ENCODE peak calls at places on chromosomes 5 and 9, in ten cellular contexts. O is suprapubic skin; J is heart right ventricle; T is lung; G is CD8-positive, alpha-beta T cell; Y is AG04450; Q is right lobe of liver; A is tibial artery; Z is adrenal gland; N is neural progenitor cell. R is an unnamed sample.
A peak's percentile ranks its signal among the peaks of the same experiment; 100 is the strongest.

GRCh38 chr5:179060116-179061008 is at the start of gene ZNF354C:
- DNase-seq in G (peak; percentile 85), Y (peak; percentile 74), N (peak; percentile 94), A (peak; percentile 87), Z (peak; percentile 86), Q (peak; percentile 90), J (peak; percentile 93), T (peak; percentile 89), O (peak; percentile 96), R (peak; percentile 93)

GRCh38 chr5:123512631-123513461 is 869 bp downstream of the CSNK1G3 start:
- DNase-seq in T (peak; percentile 30), Z (peak; percentile 39), J (peak; percentile 43), O (peak; percentile 83), G (peak; percentile 26), Y (no peak), N (peak; percentile 56), A (no peak), Q (peak; percentile 62), R (peak; percentile 51)

GRCh38 chr9:972512-973294 is 3.8 kb upstream of the DMRT3 start:
- DNase-seq in Z (no peak), A (no peak), Y (no peak), N (peak; percentile 47), J (no peak), T (no peak), G (no peak), Q (no peak), O (no peak), R (no peak)

GRCh38 chr9:138075496-138075895 is 197.9 kb downstream of the CACNA1B start:
- DNase-seq in Q (no peak), A (no peak), J (no peak), Z (no peak), Y (no peak), G (no peak), T (no peak), N (no peak), O (peak; percentile 58), R (no peak)

GRCh38 chr5:179793470-179794139 is at the start of gene LTC4S:
- DNase-seq in A (peak; percentile 91), J (peak; percentile 84), O (peak; percentile 90), G (peak; percentile 62), N (no peak), T (peak; percentile 77), Y (no peak), Z (peak; percentile 68), Q (peak; percentile 74), R (peak; percentile 86)

GRCh38 chr5:113364466-113364865 is 70.3 kb downstream of the TSSK1B start:
- DNase-seq in O (no peak), Q (no peak), J (no peak), T (no peak), G (no peak), Y (no peak), N (no peak), A (no peak), Z (no peak), R (no peak)

GRCh38 chr9:92983984-92984589 is 36.8 kb downstream of the FGD3 start:
- DNase-seq in G (no peak), T (no peak), Z (no peak), Y (no peak), O (no peak), N (peak; percentile 50), J (no peak), Q (no peak), A (no peak), R (no peak)

GRCh38 chr9:130276121-130276520 is 10.6 kb downstream of the HMCN2 start:
- DNase-seq in O (no peak), Z (no peak), Y (peak; percentile 29), J (no peak), N (no peak), T (no peak), G (no peak), A (no peak), Q (no peak), R (no peak)

GRCh38 chr9:121281614-121282291 is 13.8 kb downstream of the GSN start:
- DNase-seq in T (peak; percentile 92), G (no peak), O (peak; percentile 87), A (peak; percentile 82), N (no peak), J (peak; percentile 90), Z (peak; percentile 87), Q (peak; percentile 63), Y (no peak), R (peak; percentile 43)

GRCh38 chr9:121283856-121284732 is 16.1 kb downstream of the GSN start:
- DNase-seq in A (no peak), Z (no peak), Y (no peak), G (no peak), T (no peak), O (peak; percentile 69), Q (no peak), J (no peak), N (peak; percentile 67), R (no peak)

GRCh38 chr9:121282309-121283071 is 14.5 kb downstream of the GSN start:
- DNase-seq in O (peak; percentile 91), N (no peak), G (no peak), J (no peak), Q (peak; percentile 42), A (peak; percentile 79), Z (peak; percentile 56), Y (no peak), T (peak; percentile 48), R (peak; percentile 38)

GRCh38 chr9:121284733-121285451 is 16.9 kb downstream of the GSN start:
- DNase-seq in O (peak; percentile 81), Z (no peak), T (no peak), Y (no peak), A (peak; percentile 66), G (no peak), N (no peak), J (peak; percentile 12), Q (peak; percentile 29), R (no peak)

GRCh38 chr9:121283072-121283398 is 15.1 kb downstream of the GSN start:
- DNase-seq in Z (no peak), Q (no peak), N (no peak), A (no peak), T (no peak), G (no peak), J (no peak), O (peak; percentile 56), Y (no peak), R (no peak)
- H3K27me3 ChIP-seq in Z (no peaks in the 10 kb centered on the region), Q (no peaks in the 10 kb centered on the region), N (peaks cover 59% of the 10 kb centered on the region), A (no peaks in the 10 kb centered on the region), T (no peaks in the 10 kb centered on the region), G (no peaks in the 10 kb centered on the region), J (no peaks in the 10 kb centered on the region), O (no peaks in the 10 kb centered on the region), Y (no peaks in the 10 kb centered on the region), R (no peaks in the 10 kb centered on the region)

GRCh38 chr5:151619812-151620462 is 28.8 kb upstream of the FAT2 start:
- DNase-seq in O (no peak), N (peak; percentile 82), Z (no peak), T (no peak), Q (no peak), G (no peak), A (no peak), J (no peak), Y (no peak), R (no peak)

GRCh38 chr5:151617841-151618710 is 26.9 kb upstream of the FAT2 start:
- DNase-seq in Q (no peak), A (no peak), G (no peak), Y (no peak), O (no peak), Z (no peak), T (no peak), J (no peak), N (no peak), R (no peak)

GRCh38 chr5:151618907-151619306 is 27.8 kb upstream of the FAT2 start:
- DNase-seq in Q (no peak), J (no peak), G (no peak), T (no peak), N (no peak), Y (no peak), O (no peak), Z (no peak), A (no peak), R (no peak)

GRCh38 chr5:151622367-151623097 is 31.4 kb upstream of the FAT2 start:
- DNase-seq in N (no peak), Y (no peak), T (no peak), O (no peak), J (no peak), Q (no peak), A (no peak), G (no peak), Z (no peak), R (no peak)

GRCh38 chr5:151620463-151620844 is 29.3 kb upstream of the FAT2 start:
- DNase-seq in G (no peak), O (no peak), N (peak; percentile 11), J (no peak), A (no peak), Q (no peak), Y (no peak), T (no peak), Z (no peak), R (no peak)
- H3K4me3 ChIP-seq in G (no peak overlapping the region), O (no peak overlapping the region), N (no peak overlapping the region), J (no peak overlapping the region), A (no peak overlapping the region), Q (no peak overlapping the region), Y (no peak overlapping the region), T (no peak overlapping the region), Z (no peak overlapping the region), R (no peak overlapping the region)

DNA sequence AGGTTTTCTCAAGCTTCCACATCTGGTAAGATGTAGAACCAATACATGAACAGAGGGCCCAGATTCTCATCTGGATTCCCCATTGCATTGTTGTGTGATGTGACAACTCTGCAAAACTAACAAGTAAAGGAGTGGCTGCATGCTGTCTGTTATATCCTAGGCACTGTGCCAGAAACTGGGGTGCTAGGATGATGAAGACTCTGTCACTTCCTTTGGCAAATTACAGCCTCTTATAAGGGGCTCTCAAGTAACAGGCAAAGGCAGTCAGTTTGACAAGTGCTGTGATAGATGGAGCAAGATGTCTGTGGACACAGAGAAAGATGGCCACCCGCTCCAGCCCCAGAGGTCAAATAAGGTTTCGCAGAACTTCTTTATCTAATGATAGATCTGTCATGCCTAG is 115.7 kb downstream of the PAPPA start:
- DNase-seq in Y (no peak), Q (no peak), O (no peak), Z (no peak), G (no peak), T (no peak), A (no peak), J (no peak), N (no peak), R (peak; percentile 52)
- H3K27me3 ChIP-seq in Y (no peaks in the 10 kb centered on the region), Q (no peaks in the 10 kb centered on the region), O (no peaks in the 10 kb centered on the region), Z (no peaks in the 10 kb centered on the region), G (no peaks in the 10 kb centered on the region), T (no peaks in the 10 kb centered on the region), A (no peaks in the 10 kb centered on the region), J (no peaks in the 10 kb centered on the region), N (peaks cover 26% of the 10 kb centered on the region), R (no peaks in the 10 kb centered on the region)

GRCh38 chr9:89574309-89574708 is 30.5 kb upstream of the GADD45G start:
- DNase-seq in N (no peak), T (no peak), A (no peak), O (no peak), Z (no peak), J (no peak), Y (no peak), Q (no peak), G (no peak), R (no peak)

GRCh38 chr9:89577363-89577762 is 27.4 kb upstream of the GADD45G start:
- DNase-seq in A (no peak), J (no peak), T (no peak), N (no peak), G (no peak), O (no peak), Z (no peak), Y (no peak), Q (no peak), R (no peak)

GRCh38 chr9:89579741-89580395 is 24.9 kb upstream of the GADD45G start:
- DNase-seq in N (no peak), O (no peak), G (peak; percentile 18), Z (no peak), T (no peak), Y (no peak), A (no peak), J (no peak), Q (peak; percentile 28), R (no peak)

GRCh38 chr9:89576404-89576824 is 28.4 kb upstream of the GADD45G start:
- DNase-seq in T (no peak), Y (no peak), N (peak; percentile 27), Z (no peak), O (no peak), G (peak; percentile 28), Q (peak; percentile 27), J (no peak), A (no peak), R (no peak)
- H3K4me3 ChIP-seq in T (no peak overlapping the region), Y (no peak overlapping the region), N (no peak overlapping the region), Z (no peak overlapping the region), O (no peak overlapping the region), G (no peak overlapping the region), Q (no peak overlapping the region), J (no peak overlapping the region), A (no peak overlapping the region), R (no peak overlapping the region)